ENCODE peak calls at places on chromosome 16, in four cellular contexts. P is mammary epithelial cell, F is MM.1S, H is fibroblast of lung. V is an unnamed sample. For H4K20me1, the result is how much of the 10 kb centered on the place peaks cover.

GRCh38 chr16:67404740-67405226 is 11.5 kb upstream of the TPPP3 start:
- DNase-seq in P (peak), F (no peak), H (no peak), V (no peak)

GRCh38 chr16:68386628-68387027 is 61.7 kb downstream of the SMPD3 start:
- DNase-seq in P (no peak), F (no peak), H (no peak), V (no peak)

GRCh38 chr16:855471-855870 is 54.9 kb upstream of the GNG13 start:
- DNase-seq in P (no peak), F (no peak), H (no peak), V (no peak)

GRCh38 chr16:21169249-21169981 is 10.9 kb downstream of the LDAF1 start:
- DNase-seq in P (peak), F (no peak), H (peak), V (no peak)

GRCh38 chr16:51465026-51465425 is 314.0 kb upstream of the SALL1 start:
- DNase-seq in P (peak), F (no peak), H (peak), V (no peak)

GRCh38 chr16:74888227-74888862 is 96.6 kb downstream of the WDR59 start:
- DNase-seq in P (no peak), F (no peak), H (no peak), V (no peak)

GRCh38 chr16:81531415-81531814 is 86.8 kb downstream of the CMIP start:
- DNase-seq in P (peak), F (no peak), H (no peak), V (no peak)

GRCh38 chr16:55039511-55039910 is 108.8 kb downstream of the IRX5 start:
- DNase-seq in P (peak), F (no peak), H (no peak), V (no peak)

GRCh38 chr16:84418056-84418849 is 49.9 kb downstream of the ATP2C2 start:
- DNase-seq in P (no peak), F (no peak), H (no peak), V (no peak)

GRCh38 chr16:87076950-87077749 is 240.0 kb downstream of the C16orf95 start:
- DNase-seq in P (peak), F (peak), H (peak), V (peak)

GRCh38 chr16:47699090-47699489 is 238.0 kb downstream of the PHKB start:
- DNase-seq in P (no peak), F (no peak), H (no peak), V (no peak)

GRCh38 chr16:5621826-5622225 is 524.2 kb upstream of the EEF2KMT start:
- DNase-seq in P (no peak), F (no peak), H (no peak), V (no peak)

GRCh38 chr16:87129771-87130170 is 187.4 kb downstream of the C16orf95 start:
- DNase-seq in P (peak), F (no peak), H (no peak), V (peak)

GRCh38 chr16:19396555-19397011 is 21.1 kb upstream of the TMC5 start:
- DNase-seq in P (peak), F (no peak), H (no peak), V (no peak)

GRCh38 chr16:19463468-19464315 is 46.0 kb downstream of the TMC5 start:
- DNase-seq in P (peak), F (no peak), H (no peak), V (no peak)

GRCh38 chr16:67969286-67970039 is 1.0 kb upstream of the SLC12A4 start:
- DNase-seq in P (no peak), F (no peak), H (no peak), V (peak)

GRCh38 chr16:84299734-84300440 is 5.2 kb downstream of the WFDC1 start:
- DNase-seq in P (no peak), F (no peak), H (no peak), V (peak)

GRCh38 chr16:56617212-56618085 is 8.1 kb upstream of the MT1E start:
- DNase-seq in P (peak), F (no peak), H (peak), V (peak)

GRCh38 chr16:19753815-19754643 is 36.0 kb downstream of the IQCK start:
- DNase-seq in P (no peak), F (no peak), H (peak), V (no peak)

GRCh38 chr16:84315422-84315821 is 20.7 kb downstream of the WFDC1 start:
- DNase-seq in P (no peak), F (no peak), H (no peak), V (no peak)

GRCh38 chr16:57688487-57688986 is 6.1 kb upstream of the DRC7 start:
- DNase-seq in P (no peak), F (no peak), H (no peak), V (no peak)

GRCh38 chr16:29315046-29315445 is 91.5 kb downstream of the NPIPB11 start:
- DNase-seq in P (no peak), F (no peak), H (peak), V (no peak)

GRCh38 chr16:57628008-57628781 is at the start of gene ADGRG1:
- DNase-seq in P (peak), F (no peak), H (peak), V (peak)

GRCh38 chr16:55138298-55138697 is 185.7 kb upstream of the IRX6 start:
- DNase-seq in P (no peak), F (no peak), H (no peak), V (no peak)

GRCh38 chr16:65421596-65421995 is 299.7 kb upstream of the CDH11 start:
- DNase-seq in P (no peak), F (no peak), H (no peak), V (no peak)

GRCh38 chr16:67562526-67562917 is at the start of gene CTCF:
- DNase-seq in P (peak), F (peak), H (peak), V (peak)

GRCh38 chr16:51050379-51050710 is 100.7 kb downstream of the SALL1 start:
- DNase-seq in P (no peak), F (no peak), H (no peak), V (no peak)

GRCh38 chr16:29811170-29811895 is 660 bp upstream of the PRRT2 start:
- DNase-seq in P (peak), F (peak), H (peak), V (peak)

GRCh38 chr16:84268661-84269060 is 26.0 kb upstream of the WFDC1 start:
- DNase-seq in P (no peak), F (no peak), H (no peak), V (no peak)

GRCh38 chr16:50173318-50173717 is 20.2 kb downstream of the TENT4B start:
- DNase-seq in P (no peak), F (no peak), H (no peak), V (no peak)

GRCh38 chr16:27529962-27530361 is 19.8 kb downstream of the GTF3C1 start:
- DNase-seq in P (no peak), F (no peak), H (peak), V (no peak)

GRCh38 chr16:53561101-53561888 is 58.3 kb upstream of the AKTIP start:
- DNase-seq in P (no peak), F (no peak), H (no peak), V (no peak)

GRCh38 chr16:53558665-53559064 is 55.7 kb upstream of the AKTIP start:
- DNase-seq in P (no peak), F (no peak), H (no peak), V (no peak)

GRCh38 chr16:53565300-53565699 is 62.3 kb upstream of the AKTIP start:
- DNase-seq in P (no peak), F (no peak), H (no peak), V (no peak)

GRCh38 chr16:53559552-53559951 is 56.5 kb upstream of the AKTIP start:
- DNase-seq in P (no peak), F (no peak), H (no peak), V (no peak)
- H4K20me1 ChIP-seq in P (under half), F (under half), H (under half), V (under half)

GRCh38 chr16:8855972-8856371 is 12.8 kb downstream of the CARHSP1 start:
- DNase-seq in P (no peak), F (no peak), H (no peak), V (no peak)
- H4K20me1 ChIP-seq in P (under half), F (under half), H (under half), V (under half)

GRCh38 chr16:89562939-89563338 is 2.5 kb downstream of the RPL13 start:
- DNase-seq in P (no peak), F (no peak), H (no peak), V (no peak)

GRCh38 chr16:89560413-89561194 is at the start of gene RPL13:
- DNase-seq in P (peak), F (peak), H (peak), V (peak)

GRCh38 chr16:89561195-89562026 is 929 bp downstream of the RPL13 start:
- DNase-seq in P (no peak), F (no peak), H (no peak), V (no peak)

GRCh38 chr16:89563639-89564392 is 3.3 kb downstream of the RPL13 start:
- DNase-seq in P (no peak), F (no peak), H (no peak), V (no peak)

GRCh38 chr16:89562027-89562599 is 1.6 kb downstream of the RPL13 start:
- DNase-seq in P (no peak), F (no peak), H (no peak), V (no peak)
- H4K20me1 ChIP-seq in P (under half), F (under half), H (under half), V (under half)

DNA sequence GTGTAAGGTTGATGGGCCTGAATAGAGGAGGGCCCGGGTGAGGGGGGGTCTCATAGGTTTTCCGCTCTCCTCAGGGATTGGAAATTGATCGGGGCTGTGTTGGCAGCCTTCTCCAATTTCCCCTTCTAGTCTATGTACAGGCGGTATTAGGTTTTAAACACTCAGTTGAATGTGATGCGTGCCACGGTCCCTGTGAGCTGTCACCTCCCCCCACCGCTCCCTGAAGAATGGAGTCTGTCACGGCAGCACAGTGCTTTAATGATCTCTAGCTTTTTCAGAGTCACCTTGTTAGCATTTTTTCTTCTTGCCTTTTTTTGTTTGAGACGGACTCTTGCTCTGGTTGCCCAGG is 800 bp downstream of the COX4I1 start:
- DNase-seq in P (no peak), F (no peak), H (no peak), V (no peak)
- H4K20me1 ChIP-seq in P (under half), F (under half), H (under half), V (under half)

GRCh38 chr16:31401436-31401835 is 8.3 kb downstream of the ITGAD start:
- DNase-seq in P (no peak), F (no peak), H (no peak), V (no peak)
- H4K20me1 ChIP-seq in P (under half), F (under half), H (under half), V (under half)

GRCh38 chr16:88762258-88762870 is 22.7 kb downstream of the PIEZO1 start:
- DNase-seq in P (no peak), F (no peak), H (no peak), V (no peak)

GRCh38 chr16:88760424-88761142 is 24.4 kb downstream of the PIEZO1 start:
- DNase-seq in P (no peak), F (no peak), H (no peak), V (no peak)

GRCh38 chr16:88761143-88761534 is 23.9 kb downstream of the PIEZO1 start:
- DNase-seq in P (no peak), F (no peak), H (no peak), V (no peak)

GRCh38 chr16:88762941-88763340 is 22.1 kb downstream of the PIEZO1 start:
- DNase-seq in P (no peak), F (no peak), H (no peak), V (no peak)

DNA sequence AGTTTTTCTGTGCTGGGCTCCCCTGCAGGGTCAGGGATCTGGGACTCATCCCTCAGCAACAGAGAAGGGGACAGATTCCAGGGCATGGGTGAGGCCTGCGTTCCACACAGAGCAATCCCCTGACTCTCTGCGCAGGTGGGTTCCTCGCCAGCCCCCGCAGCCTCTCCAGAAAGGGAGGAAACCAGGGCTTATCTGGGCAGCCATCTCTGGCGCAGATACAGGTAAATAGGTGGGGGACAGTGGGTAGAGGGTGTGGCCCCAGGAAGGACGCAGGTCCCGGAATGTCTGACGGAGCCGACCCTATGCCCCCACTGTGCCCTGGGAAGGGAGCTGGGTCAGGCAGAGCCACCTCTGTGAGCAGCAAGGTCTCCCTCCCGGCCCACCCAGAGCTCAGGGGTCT is 23.2 kb downstream of the PIEZO1 start:
- DNase-seq in P (no peak), F (no peak), H (no peak), V (no peak)
- H4K20me1 ChIP-seq in P (under half), F (under half), H (under half), V (under half)

DNA sequence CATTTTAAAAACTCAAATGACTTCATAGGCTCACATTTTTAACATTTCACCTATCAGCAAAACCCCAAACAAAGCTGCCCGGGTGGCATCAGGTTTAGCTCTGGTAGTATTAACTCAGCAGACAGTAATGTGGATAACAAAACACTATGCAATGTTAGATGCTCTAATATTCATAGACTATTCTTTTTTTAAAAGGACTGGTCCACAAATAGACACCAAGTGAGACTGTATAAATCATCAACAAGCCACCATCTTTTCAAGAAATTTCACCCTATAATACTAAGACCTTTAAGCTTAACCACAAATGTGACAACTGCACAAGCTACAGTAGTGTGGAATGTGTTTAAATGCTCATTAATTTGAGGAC is 20.2 kb downstream of the SNN start:
- DNase-seq in P (no peak), F (no peak), H (no peak), V (no peak)
- H4K20me1 ChIP-seq in P (under half), F (under half), H (under half), V (under half)

V was measured in H9.